ENCODE peak calls at places on chromosome 12, in six cellular contexts. One of them, this sample, is unnamed.

GRCh38 chr12:75665216-75665615 is 153.8 kb upstream of the KRR1 start:
- DNase-seq in fibroblast of lung: no peak
- DNase-seq in retina: no peak
- DNase-seq in RWPE1: no peak
- DNase-seq in PC-3: no peak
- DNase-seq in DMS153: no peak
- DNase-seq in this sample: no peak

GRCh38 chr12:79887912-79888311 is 47.0 kb downstream of the PPP1R12A start:
- DNase-seq in retina: no peak
- DNase-seq in fibroblast of lung: no peak
- DNase-seq in PC-3: no peak
- DNase-seq in DMS153: no peak
- DNase-seq in RWPE1: no peak
- DNase-seq in this sample: no peak

GRCh38 chr12:62983594-62983993 is 48.6 kb upstream of the PPM1H start:
- DNase-seq in fibroblast of lung: no peak
- DNase-seq in retina: no peak
- DNase-seq in PC-3: peak
- DNase-seq in DMS153: no peak
- DNase-seq in RWPE1: no peak
- DNase-seq in this sample: no peak

GRCh38 chr12:17342381-17342961 is 736.5 kb upstream of the LMO3 start:
- DNase-seq in retina: peak
- DNase-seq in RWPE1: no peak
- DNase-seq in DMS153: no peak
- DNase-seq in PC-3: peak
- DNase-seq in fibroblast of lung: no peak
- DNase-seq in this sample: no peak

GRCh38 chr12:130661501-130662255 is 54.4 kb downstream of the RIMBP2 start:
- DNase-seq in DMS153: no peak
- DNase-seq in fibroblast of lung: no peak
- DNase-seq in retina: no peak
- DNase-seq in PC-3: no peak
- DNase-seq in RWPE1: peak
- DNase-seq in this sample: no peak

GRCh38 chr12:50734409-50735263 is 29.3 kb upstream of the ATF1 start:
- DNase-seq in fibroblast of lung: peak
- DNase-seq in PC-3: peak
- DNase-seq in DMS153: no peak
- DNase-seq in retina: peak
- DNase-seq in RWPE1: peak
- DNase-seq in this sample: no peak

GRCh38 chr12:113244015-113244983 is 23.0 kb downstream of the TPCN1 start:
- DNase-seq in fibroblast of lung: no peak
- DNase-seq in PC-3: peak
- DNase-seq in retina: no peak
- DNase-seq in DMS153: peak
- DNase-seq in RWPE1: peak
- DNase-seq in this sample: no peak

GRCh38 chr12:124241776-124242528 is 52.9 kb upstream of the RFLNA start:
- DNase-seq in fibroblast of lung: no peak
- DNase-seq in PC-3: no peak
- DNase-seq in retina: no peak
- DNase-seq in DMS153: no peak
- DNase-seq in RWPE1: no peak
- DNase-seq in this sample: no peak

GRCh38 chr12:130796985-130797686 is 41.9 kb downstream of the STX2 start:
- DNase-seq in DMS153: no peak
- DNase-seq in fibroblast of lung: no peak
- DNase-seq in RWPE1: no peak
- DNase-seq in PC-3: no peak
- DNase-seq in retina: no peak
- DNase-seq in this sample: no peak

GRCh38 chr12:104805186-104805585 is 152.9 kb downstream of the SLC41A2 start:
- DNase-seq in PC-3: peak
- DNase-seq in retina: no peak
- DNase-seq in DMS153: no peak
- DNase-seq in RWPE1: peak
- DNase-seq in fibroblast of lung: peak
- DNase-seq in this sample: no peak

GRCh38 chr12:113467154-113467513 is 4.5 kb downstream of the LHX5 start:
- DNase-seq in fibroblast of lung: no peak
- DNase-seq in retina: no peak
- DNase-seq in DMS153: no peak
- DNase-seq in RWPE1: no peak
- DNase-seq in PC-3: no peak
- DNase-seq in this sample: no peak

GRCh38 chr12:32586390-32586789 is 92.7 kb upstream of the DNM1L start:
- DNase-seq in retina: no peak
- DNase-seq in fibroblast of lung: peak
- DNase-seq in DMS153: no peak
- DNase-seq in PC-3: peak
- DNase-seq in RWPE1: peak
- DNase-seq in this sample: no peak

GRCh38 chr12:118979763-118980406 is 1.5 kb upstream of the SRRM4 start:
- DNase-seq in PC-3: peak
- DNase-seq in fibroblast of lung: peak
- DNase-seq in retina: peak
- DNase-seq in RWPE1: peak
- DNase-seq in DMS153: peak
- DNase-seq in this sample: peak